ENCODE peak calls at places on chromosomes 7 and 10, in five cellular contexts. S is K562, W is IMR-90, P is SK-N-SH, V is GM12878. Z is an unnamed sample.

GRCh38 chr10:4241724-4242345 is 456.8 kb upstream of the KLF6 start:
- DNase-seq in V (no peak), P (no peak), W (peak), S (no peak), Z (no peak)

GRCh38 chr10:97408496-97408992 is 7.4 kb upstream of the RRP12 start:
- DNase-seq in P (no peak), S (no peak), W (no peak), V (no peak), Z (peak)

GRCh38 chr10:96656839-96657238 is 63.5 kb downstream of the PIK3AP1 start:
- DNase-seq in S (no peak), P (no peak), V (no peak), W (no peak), Z (no peak)

GRCh38 chr7:155277385-155277994 is 20.2 kb upstream of the INSIG1 start:
- DNase-seq in P (no peak), S (peak), V (no peak), W (no peak), Z (no peak)

GRCh38 chr7:111101856-111102646 is 11.1 kb downstream of the LRRN3 start:
- DNase-seq in P (peak), V (no peak), W (no peak), S (no peak), Z (no peak)

GRCh38 chr10:10500941-10501340 is 516.7 kb upstream of the CELF2 start:
- DNase-seq in S (no peak), W (peak), P (no peak), V (no peak), Z (no peak)

GRCh38 chr7:18515067-18515466 is 19.5 kb downstream of the HDAC9 start:
- DNase-seq in V (no peak), W (peak), P (no peak), S (no peak), Z (no peak)

GRCh38 chr10:25059990-25060389 is 43.6 kb downstream of the THNSL1 start:
- DNase-seq in W (peak), P (no peak), S (peak), V (no peak), Z (peak)

GRCh38 chr7:36032362-36032818 is 120.7 kb upstream of the EEPD1 start:
- DNase-seq in P (no peak), W (peak), V (no peak), S (no peak), Z (no peak)

GRCh38 chr7:90626011-90626410 is 29.9 kb downstream of the CDK14 start:
- DNase-seq in W (peak), V (no peak), S (no peak), P (no peak), Z (no peak)

GRCh38 chr10:70265032-70265689 is 18.6 kb downstream of the NPFFR1 start:
- DNase-seq in V (no peak), S (peak), W (no peak), P (peak), Z (peak)
- TF ChIP-seq MXI1 in V (no peak), S (no peak), W (no peak), P (no peak), Z (no peak)

GRCh38 chr10:43192824-43193223 is 54.6 kb downstream of the CSGALNACT2 start:
- DNase-seq in V (no peak), S (peak), P (no peak), W (no peak), Z (no peak)

GRCh38 chr10:43190775-43191174 is 52.5 kb downstream of the CSGALNACT2 start:
- DNase-seq in V (no peak), S (no peak), W (peak), P (no peak), Z (no peak)

GRCh38 chr10:43186150-43186549 is 47.9 kb downstream of the CSGALNACT2 start:
- DNase-seq in V (no peak), S (no peak), P (no peak), W (no peak), Z (no peak)

GRCh38 chr10:43187213-43187612 is 49.0 kb downstream of the CSGALNACT2 start:
- DNase-seq in P (no peak), S (no peak), V (no peak), W (no peak), Z (no peak)

DNA sequence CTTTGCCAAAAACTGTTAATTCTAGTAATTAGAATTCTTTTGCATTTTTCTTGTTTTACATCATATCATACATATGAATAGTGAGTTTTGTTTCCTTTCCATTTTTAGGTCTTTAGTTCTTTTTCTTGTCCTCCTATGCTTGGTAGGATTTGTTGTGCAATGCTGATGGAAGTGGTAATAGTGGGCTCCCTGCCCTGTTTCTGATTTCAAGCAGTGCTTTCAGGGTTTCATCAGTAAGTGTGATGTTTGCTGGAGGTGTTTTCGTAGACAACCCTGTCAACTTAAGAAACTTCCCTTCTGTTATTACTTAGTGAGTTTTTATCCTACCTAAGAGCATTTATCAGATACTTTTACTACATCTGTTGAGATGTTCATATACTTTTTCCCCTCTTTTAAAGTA is 50.5 kb downstream of the CSGALNACT2 start:
- DNase-seq in V (no peak), S (no peak), P (no peak), W (peak), Z (no peak)
- TF ChIP-seq MXI1 in V (no peak), S (no peak), P (no peak), W (no peak), Z (no peak)

GRCh38 chr7:23012186-23012585 is 1.7 kb downstream of the HYCC1 start:
- DNase-seq in P (no peak), V (no peak), W (no peak), S (no peak), Z (no peak)
- TF ChIP-seq MXI1 in P (no peak), V (no peak), W (no peak), S (no peak), Z (no peak)

GRCh38 chr7:19773361-19773760 is at the start of gene TMEM196:
- DNase-seq in V (no peak), S (no peak), W (no peak), P (peak), Z (no peak)

GRCh38 chr7:19772323-19772722 is 1.1 kb downstream of the TMEM196 start:
- DNase-seq in V (no peak), S (no peak), W (no peak), P (peak), Z (no peak)

GRCh38 chr7:19776981-19777380 is 3.6 kb upstream of the TMEM196 start:
- DNase-seq in P (no peak), V (no peak), S (no peak), W (no peak), Z (no peak)

DNA sequence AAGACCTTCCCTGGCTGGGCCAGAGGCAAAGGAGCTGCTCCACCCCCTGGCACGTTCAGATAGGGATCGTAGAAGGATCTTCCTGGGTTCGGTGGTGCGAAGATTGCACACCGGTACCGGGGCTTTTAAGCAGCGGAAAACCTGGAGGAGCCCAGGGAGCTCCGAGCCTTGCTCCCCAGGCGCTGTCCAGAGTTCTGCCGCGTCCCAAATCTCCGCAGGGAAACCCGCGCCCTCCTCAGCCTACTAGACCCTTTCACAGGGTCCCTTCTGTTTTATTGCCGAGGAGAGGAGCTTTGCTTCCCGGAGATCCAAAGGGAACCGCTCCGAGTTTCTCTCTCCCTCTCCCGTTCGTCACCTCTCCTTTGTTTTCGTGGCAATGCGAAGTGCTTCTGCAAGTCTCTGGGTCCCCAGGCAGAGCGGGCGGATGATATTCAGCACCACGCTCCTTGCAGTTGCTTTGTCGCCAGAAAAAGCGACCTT is 519 bp downstream of the TMEM196 start:
- DNase-seq in V (no peak), P (peak), S (no peak), W (peak), Z (no peak)
- TF ChIP-seq MXI1 in V (no peak), P (no peak), S (no peak), W (no peak), Z (no peak)